ENCODE peak calls at places on chromosomes 16 and 17, in seven cellular contexts. One of them, this sample, is unnamed.

GRCh38 chr17:83179378-83179777 is 100.0 kb downstream of the METRNL start:
- DNase-seq in T-helper 2 cell: no peak
- DNase-seq in naive thymus-derived CD8-positive, alpha-beta T cell: no peak
- DNase-seq in lung microvascular endothelial cell: no peak
- DNase-seq in BE2C: peak; percentile 2
- DNase-seq in activated T-cell treated with anti-CD3 and anti-CD28 coated beads for 1 hour: no peak
- DNase-seq in left lung: no peak
- DNase-seq in this sample: no peak

GRCh38 chr16:75108792-75109731 is 7.5 kb downstream of the LDHD start:
- DNase-seq in T-helper 2 cell: peak; percentile 37
- DNase-seq in naive thymus-derived CD8-positive, alpha-beta T cell: no peak
- DNase-seq in lung microvascular endothelial cell: peak; percentile 77
- DNase-seq in BE2C: peak; percentile 69
- DNase-seq in activated T-cell treated with anti-CD3 and anti-CD28 coated beads for 1 hour: peak; percentile 63
- DNase-seq in left lung: peak; percentile 94
- DNase-seq in this sample: no peak

GRCh38 chr16:12229759-12230594 is 253.4 kb downstream of the SNX29 start:
- DNase-seq in T-helper 2 cell: no peak
- DNase-seq in naive thymus-derived CD8-positive, alpha-beta T cell: no peak
- DNase-seq in lung microvascular endothelial cell: peak; percentile 58
- DNase-seq in BE2C: no peak
- DNase-seq in activated T-cell treated with anti-CD3 and anti-CD28 coated beads for 1 hour: no peak
- DNase-seq in left lung: no peak
- DNase-seq in this sample: no peak

GRCh38 chr17:63698381-63698885 is 1.5 kb downstream of the LIMD2 start:
- DNase-seq in T-helper 2 cell: no peak
- DNase-seq in naive thymus-derived CD8-positive, alpha-beta T cell: no peak
- DNase-seq in lung microvascular endothelial cell: no peak
- DNase-seq in BE2C: no peak
- DNase-seq in activated T-cell treated with anti-CD3 and anti-CD28 coated beads for 1 hour: no peak
- DNase-seq in left lung: peak; percentile 73
- DNase-seq in this sample: no peak

GRCh38 chr17:43907425-43907981 is at the start of gene MPP2:
- DNase-seq in T-helper 2 cell: peak; percentile 48
- DNase-seq in naive thymus-derived CD8-positive, alpha-beta T cell: peak; percentile 49
- DNase-seq in lung microvascular endothelial cell: peak; percentile 8
- DNase-seq in BE2C: peak; percentile 86
- DNase-seq in activated T-cell treated with anti-CD3 and anti-CD28 coated beads for 1 hour: peak; percentile 47
- DNase-seq in left lung: peak; percentile 84
- DNase-seq in this sample: peak; percentile 44

GRCh38 chr16:525520-526180 is 1.9 kb upstream of the CAPN15 start:
- DNase-seq in T-helper 2 cell: no peak
- DNase-seq in naive thymus-derived CD8-positive, alpha-beta T cell: no peak
- DNase-seq in lung microvascular endothelial cell: peak; percentile 90
- DNase-seq in BE2C: peak; percentile 33
- DNase-seq in activated T-cell treated with anti-CD3 and anti-CD28 coated beads for 1 hour: peak; percentile 34
- DNase-seq in left lung: no peak
- DNase-seq in this sample: no peak

GRCh38 chr17:73891001-73891400 is 246.8 kb upstream of the SDK2 start:
- DNase-seq in T-helper 2 cell: no peak
- DNase-seq in naive thymus-derived CD8-positive, alpha-beta T cell: no peak
- DNase-seq in lung microvascular endothelial cell: no peak
- DNase-seq in BE2C: no peak
- DNase-seq in activated T-cell treated with anti-CD3 and anti-CD28 coated beads for 1 hour: no peak
- DNase-seq in left lung: no peak
- DNase-seq in this sample: no peak

GRCh38 chr16:80852261-80852872 is 48.0 kb upstream of the CDYL2 start:
- DNase-seq in T-helper 2 cell: no peak
- DNase-seq in naive thymus-derived CD8-positive, alpha-beta T cell: no peak
- DNase-seq in lung microvascular endothelial cell: peak; percentile 69
- DNase-seq in BE2C: peak; percentile 6
- DNase-seq in activated T-cell treated with anti-CD3 and anti-CD28 coated beads for 1 hour: peak; percentile 1
- DNase-seq in left lung: no peak
- DNase-seq in this sample: no peak

GRCh38 chr16:27550582-27550920 is 607 bp downstream of the KATNIP start:
- DNase-seq in T-helper 2 cell: no peak
- DNase-seq in naive thymus-derived CD8-positive, alpha-beta T cell: no peak
- DNase-seq in lung microvascular endothelial cell: no peak
- DNase-seq in BE2C: no peak
- DNase-seq in activated T-cell treated with anti-CD3 and anti-CD28 coated beads for 1 hour: no peak
- DNase-seq in left lung: no peak
- DNase-seq in this sample: no peak

GRCh38 chr16:78396673-78397072 is 297.2 kb downstream of the WWOX start:
- DNase-seq in T-helper 2 cell: no peak
- DNase-seq in naive thymus-derived CD8-positive, alpha-beta T cell: no peak
- DNase-seq in lung microvascular endothelial cell: no peak
- DNase-seq in BE2C: no peak
- DNase-seq in activated T-cell treated with anti-CD3 and anti-CD28 coated beads for 1 hour: no peak
- DNase-seq in left lung: no peak
- DNase-seq in this sample: no peak

GRCh38 chr17:2043785-2044184 is 2.0 kb downstream of the OVCA2 start:
- DNase-seq in T-helper 2 cell: no peak
- DNase-seq in naive thymus-derived CD8-positive, alpha-beta T cell: no peak
- DNase-seq in lung microvascular endothelial cell: no peak
- DNase-seq in BE2C: no peak
- DNase-seq in activated T-cell treated with anti-CD3 and anti-CD28 coated beads for 1 hour: no peak
- DNase-seq in left lung: no peak
- DNase-seq in this sample: no peak

GRCh38 chr17:83195330-83196087 is 116.1 kb downstream of the METRNL start:
- DNase-seq in T-helper 2 cell: no peak
- DNase-seq in naive thymus-derived CD8-positive, alpha-beta T cell: no peak
- DNase-seq in lung microvascular endothelial cell: no peak
- DNase-seq in BE2C: peak; percentile 3
- DNase-seq in activated T-cell treated with anti-CD3 and anti-CD28 coated beads for 1 hour: no peak
- DNase-seq in left lung: peak; percentile 80
- DNase-seq in this sample: no peak

GRCh38 chr17:44830359-44831269 is 527 bp upstream of the GJC1 start:
- DNase-seq in T-helper 2 cell: no peak
- DNase-seq in naive thymus-derived CD8-positive, alpha-beta T cell: no peak
- DNase-seq in lung microvascular endothelial cell: peak; percentile 35
- DNase-seq in BE2C: peak; percentile 31
- DNase-seq in activated T-cell treated with anti-CD3 and anti-CD28 coated beads for 1 hour: no peak
- DNase-seq in left lung: peak; percentile 76
- DNase-seq in this sample: no peak

GRCh38 chr17:9217151-9218067 is 196.1 kb downstream of the NTN1 start:
- DNase-seq in T-helper 2 cell: no peak
- DNase-seq in naive thymus-derived CD8-positive, alpha-beta T cell: no peak
- DNase-seq in lung microvascular endothelial cell: peak; percentile 29
- DNase-seq in BE2C: no peak
- DNase-seq in activated T-cell treated with anti-CD3 and anti-CD28 coated beads for 1 hour: no peak
- DNase-seq in left lung: no peak
- DNase-seq in this sample: no peak

GRCh38 chr16:89167425-89167941 is 4.1 kb upstream of the CDH15 start:
- DNase-seq in T-helper 2 cell: peak; percentile 62
- DNase-seq in naive thymus-derived CD8-positive, alpha-beta T cell: peak; percentile 92
- DNase-seq in lung microvascular endothelial cell: peak; percentile 50
- DNase-seq in BE2C: peak; percentile 97
- DNase-seq in activated T-cell treated with anti-CD3 and anti-CD28 coated beads for 1 hour: peak; percentile 92
- DNase-seq in left lung: peak; percentile 97
- DNase-seq in this sample: peak; percentile 76

GRCh38 chr17:41773190-41773588 is 13.3 kb downstream of the JUP start:
- DNase-seq in T-helper 2 cell: no peak
- DNase-seq in naive thymus-derived CD8-positive, alpha-beta T cell: no peak
- DNase-seq in lung microvascular endothelial cell: peak; percentile 92
- DNase-seq in BE2C: peak; percentile 81
- DNase-seq in activated T-cell treated with anti-CD3 and anti-CD28 coated beads for 1 hour: no peak
- DNase-seq in left lung: peak; percentile 90
- DNase-seq in this sample: no peak

GRCh38 chr17:63700528-63701441 is 860 bp upstream of the LIMD2 start:
- DNase-seq in T-helper 2 cell: peak; percentile 70
- DNase-seq in naive thymus-derived CD8-positive, alpha-beta T cell: peak; percentile 54
- DNase-seq in lung microvascular endothelial cell: peak; percentile 70
- DNase-seq in BE2C: peak; percentile 63
- DNase-seq in activated T-cell treated with anti-CD3 and anti-CD28 coated beads for 1 hour: peak; percentile 38
- DNase-seq in left lung: peak; percentile 88
- DNase-seq in this sample: peak; percentile 31

GRCh38 chr16:28823291-28823718 is 506 bp downstream of the ATXN2L start:
- DNase-seq in T-helper 2 cell: peak; percentile 41
- DNase-seq in naive thymus-derived CD8-positive, alpha-beta T cell: no peak
- DNase-seq in lung microvascular endothelial cell: no peak
- DNase-seq in BE2C: peak; percentile 33
- DNase-seq in activated T-cell treated with anti-CD3 and anti-CD28 coated beads for 1 hour: no peak
- DNase-seq in left lung: peak; percentile 86
- DNase-seq in this sample: no peak

GRCh38 chr17:49445561-49445960 is 30.9 kb upstream of the PHB1 start:
- DNase-seq in T-helper 2 cell: no peak
- DNase-seq in naive thymus-derived CD8-positive, alpha-beta T cell: no peak
- DNase-seq in lung microvascular endothelial cell: no peak
- DNase-seq in BE2C: no peak
- DNase-seq in activated T-cell treated with anti-CD3 and anti-CD28 coated beads for 1 hour: no peak
- DNase-seq in left lung: no peak
- DNase-seq in this sample: no peak

GRCh38 chr16:69830534-69831211 is 68.5 kb downstream of the WWP2 start:
- DNase-seq in T-helper 2 cell: no peak
- DNase-seq in naive thymus-derived CD8-positive, alpha-beta T cell: no peak
- DNase-seq in lung microvascular endothelial cell: peak; percentile 58
- DNase-seq in BE2C: no peak
- DNase-seq in activated T-cell treated with anti-CD3 and anti-CD28 coated beads for 1 hour: no peak
- DNase-seq in left lung: no peak
- DNase-seq in this sample: no peak

GRCh38 chr17:27319536-27320221 is 25.8 kb downstream of the WSB1 start:
- DNase-seq in T-helper 2 cell: no peak
- DNase-seq in naive thymus-derived CD8-positive, alpha-beta T cell: no peak
- DNase-seq in lung microvascular endothelial cell: no peak
- DNase-seq in BE2C: peak; percentile 18
- DNase-seq in activated T-cell treated with anti-CD3 and anti-CD28 coated beads for 1 hour: no peak
- DNase-seq in left lung: no peak
- DNase-seq in this sample: no peak

GRCh38 chr17:79023886-79024771 is at the start of gene C1QTNF1:
- DNase-seq in T-helper 2 cell: peak; percentile 49
- DNase-seq in naive thymus-derived CD8-positive, alpha-beta T cell: peak; percentile 38
- DNase-seq in lung microvascular endothelial cell: no peak
- DNase-seq in BE2C: peak; percentile 63
- DNase-seq in activated T-cell treated with anti-CD3 and anti-CD28 coated beads for 1 hour: no peak
- DNase-seq in left lung: peak; percentile 87
- DNase-seq in this sample: no peak

GRCh38 chr16:68246671-68247070 is 1.5 kb downstream of the PLA2G15 start:
- DNase-seq in T-helper 2 cell: no peak
- DNase-seq in naive thymus-derived CD8-positive, alpha-beta T cell: no peak
- DNase-seq in lung microvascular endothelial cell: no peak
- DNase-seq in BE2C: no peak
- DNase-seq in activated T-cell treated with anti-CD3 and anti-CD28 coated beads for 1 hour: no peak
- DNase-seq in left lung: no peak
- DNase-seq in this sample: no peak

GRCh38 chr16:84132527-84133285 is 12.3 kb downstream of the HSDL1 start:
- DNase-seq in T-helper 2 cell: no peak
- DNase-seq in naive thymus-derived CD8-positive, alpha-beta T cell: no peak
- DNase-seq in lung microvascular endothelial cell: no peak
- DNase-seq in BE2C: no peak
- DNase-seq in activated T-cell treated with anti-CD3 and anti-CD28 coated beads for 1 hour: no peak
- DNase-seq in left lung: no peak
- DNase-seq in this sample: no peak

GRCh38 chr16:970766-971581 is at the start of gene LMF1:
- DNase-seq in T-helper 2 cell: peak; percentile 94
- DNase-seq in naive thymus-derived CD8-positive, alpha-beta T cell: peak; percentile 98
- DNase-seq in lung microvascular endothelial cell: peak; percentile 91
- DNase-seq in BE2C: peak; percentile 98
- DNase-seq in activated T-cell treated with anti-CD3 and anti-CD28 coated beads for 1 hour: peak; percentile 99
- DNase-seq in left lung: peak; percentile 99
- DNase-seq in this sample: peak; percentile 98

GRCh38 chr17:332558-333322 is 19.9 kb downstream of the RPH3AL start:
- DNase-seq in T-helper 2 cell: no peak
- DNase-seq in naive thymus-derived CD8-positive, alpha-beta T cell: no peak
- DNase-seq in lung microvascular endothelial cell: no peak
- DNase-seq in BE2C: no peak
- DNase-seq in activated T-cell treated with anti-CD3 and anti-CD28 coated beads for 1 hour: no peak
- DNase-seq in left lung: peak; percentile 75
- DNase-seq in this sample: no peak

GRCh38 chr17:75457047-75457654 is 716 bp downstream of the TMEM94 start:
- DNase-seq in T-helper 2 cell: no peak
- DNase-seq in naive thymus-derived CD8-positive, alpha-beta T cell: no peak
- DNase-seq in lung microvascular endothelial cell: peak; percentile 29
- DNase-seq in BE2C: peak; percentile 76
- DNase-seq in activated T-cell treated with anti-CD3 and anti-CD28 coated beads for 1 hour: no peak
- DNase-seq in left lung: no peak
- DNase-seq in this sample: no peak

GRCh38 chr17:46044286-46044928 is 45.4 kb downstream of the STH start:
- DNase-seq in T-helper 2 cell: peak; percentile 31
- DNase-seq in naive thymus-derived CD8-positive, alpha-beta T cell: no peak
- DNase-seq in lung microvascular endothelial cell: peak; percentile 93
- DNase-seq in BE2C: peak; percentile 71
- DNase-seq in activated T-cell treated with anti-CD3 and anti-CD28 coated beads for 1 hour: peak; percentile 38
- DNase-seq in left lung: no peak
- DNase-seq in this sample: peak; percentile 28

GRCh38 chr16:49416276-49416675 is 42.7 kb downstream of the C16orf78 start:
- DNase-seq in T-helper 2 cell: no peak
- DNase-seq in naive thymus-derived CD8-positive, alpha-beta T cell: no peak
- DNase-seq in lung microvascular endothelial cell: no peak
- DNase-seq in BE2C: no peak
- DNase-seq in activated T-cell treated with anti-CD3 and anti-CD28 coated beads for 1 hour: no peak
- DNase-seq in left lung: no peak
- DNase-seq in this sample: no peak

This sample was measured in effector CD8-positive, alpha-beta T cell.